ENCODE peak calls at places on chromosomes 12 and 14, in four cellular contexts. O is left lung, M is upper lobe of left lung, V is upper lobe of right lung. N is an unnamed sample. For H3K4me1, the result is how much of the 10 kb centered on the place peaks cover.

GRCh38 chr14:33402604-33403003 is 463.9 kb downstream of the NPAS3 start:
- DNase-seq in V (peak), O (no peak), M (no peak), N (no peak)

GRCh38 chr12:111201495-111202236 is 167.2 kb downstream of the PHETA1 start:
- DNase-seq in V (no peak), O (no peak), M (no peak), N (no peak)

GRCh38 chr12:79934309-79935020 is 432 bp downstream of the PPP1R12A start:
- DNase-seq in O (peak), V (peak), M (peak), N (peak)

GRCh38 chr14:57461777-57462320 is 31.8 kb downstream of the CCDC198 start:
- DNase-seq in V (no peak), M (no peak), O (no peak), N (no peak)

GRCh38 chr12:116539905-116540482 is 19.2 kb upstream of the MAP1LC3B2 start:
- DNase-seq in O (no peak), M (no peak), V (no peak), N (no peak)

GRCh38 chr12:65324056-65324455 is 45.6 kb downstream of the MSRB3 start:
- DNase-seq in O (no peak), M (no peak), V (no peak), N (no peak)

GRCh38 chr12:19490908-19491307 is 51.6 kb downstream of the AEBP2 start:
- DNase-seq in V (no peak), M (no peak), O (no peak), N (no peak)

GRCh38 chr12:121123488-121123887 is 9.2 kb upstream of the P2RX7 start:
- DNase-seq in V (no peak), M (no peak), O (no peak), N (no peak)

GRCh38 chr12:6336079-6336858 is 5.6 kb downstream of the TNFRSF1A start:
- DNase-seq in V (peak), O (peak), M (peak), N (peak)

GRCh38 chr14:99534333-99534732 is 53.1 kb downstream of the CCNK start:
- DNase-seq in O (no peak), M (no peak), V (no peak), N (no peak)

GRCh38 chr14:20302042-20302761 is 3.5 kb downstream of the TTC5 start:
- DNase-seq in O (no peak), V (no peak), M (no peak), N (no peak)

GRCh38 chr12:25830456-25830855 is 128.0 kb upstream of the RASSF8 start:
- DNase-seq in O (no peak), M (no peak), V (no peak), N (no peak)

GRCh38 chr12:89936631-89937030 is 228.0 kb upstream of the ATP2B1 start:
- DNase-seq in V (no peak), O (no peak), M (no peak), N (no peak)

GRCh38 chr12:51913071-51914033 is 6.0 kb downstream of the ACVRL1 start:
- DNase-seq in V (peak), O (no peak), M (peak), N (peak)

GRCh38 chr14:89598548-89599186 is 181.6 kb upstream of the FOXN3 start:
- DNase-seq in M (no peak), O (no peak), V (no peak), N (no peak)

GRCh38 chr12:99505805-99506204 is 141.7 kb upstream of the GARIN6 start:
- DNase-seq in M (no peak), V (no peak), O (no peak), N (no peak)

GRCh38 chr14:105187116-105187515 is 6.0 kb upstream of the NUDT14 start:
- DNase-seq in O (no peak), V (no peak), M (no peak), N (no peak)

GRCh38 chr12:117141097-117141898 is 42.1 kb upstream of the TESC start:
- DNase-seq in M (no peak), O (peak), V (peak), N (no peak)

GRCh38 chr14:34222867-34223266 is 239.2 kb downstream of the SPTSSA start:
- DNase-seq in V (no peak), O (no peak), M (no peak), N (no peak)

GRCh38 chr12:82757059-82757458 is 70.4 kb downstream of the TMTC2 start:
- DNase-seq in V (no peak), M (no peak), O (no peak), N (no peak)

GRCh38 chr12:104546575-104546974 is 89.8 kb downstream of the CHST11 start:
- DNase-seq in V (peak), O (no peak), M (no peak), N (peak)

GRCh38 chr12:88188180-88188579 is 46.1 kb downstream of the TMTC3 start:
- DNase-seq in O (no peak), V (no peak), M (no peak), N (no peak)

GRCh38 chr12:14989790-14990189 is 16.9 kb downstream of the PDE6H start:
- DNase-seq in O (no peak), M (no peak), V (no peak), N (no peak)

GRCh38 chr14:55482936-55483605 is 42.7 kb upstream of the TBPL2 start:
- DNase-seq in V (no peak), M (no peak), O (no peak), N (no peak)

GRCh38 chr14:89773151-89773550 is 181.4 kb downstream of the EFCAB11 start:
- DNase-seq in M (no peak), V (no peak), O (no peak), N (no peak)

GRCh38 chr14:104026024-104026423 is 59.5 kb upstream of the ASPG start:
- DNase-seq in V (no peak), O (no peak), M (no peak), N (no peak)
- TF ChIP-seq CTCF in V (no peak), O (no peak), M (no peak), N (no peak)

GRCh38 chr12:55930771-55931316 is at the start of gene DGKA:
- DNase-seq in V (no peak), O (no peak), M (no peak), N (no peak)
- H3K4me1 ChIP-seq in V (half or more), O (under half), M (under half), N (under half)

GRCh38 chr12:108711486-108712163 is 19.7 kb downstream of the CORO1C start:
- DNase-seq in M (no peak), V (no peak), O (no peak), N (no peak)
- H3K4me3 ChIP-seq in M (no peak), V (no peak), O (no peak), N (no peak)

GRCh38 chr12:108691154-108691994 is 39.9 kb downstream of the CORO1C start:
- DNase-seq in M (peak), V (peak), O (peak), N (peak)
- TF ChIP-seq CTCF in M (peak), V (peak), O (peak), N (peak)

N was measured in tibial artery.